ENCODE peak calls at places on chromosomes 5 and 9, in four cellular contexts. H, W, O and G are unnamed samples.

GRCh38 chr9:122005597-122005996 is 87.5 kb downstream of the TTLL11 start:
- DNase-seq in H (peak; percentile 35), W (peak; percentile 62), O (peak; percentile 7), G (peak; percentile 42)

GRCh38 chr5:59725393-59725768 is 168.1 kb downstream of the PDE4D start:
- DNase-seq in H (no peak), W (peak; percentile 27), O (no peak), G (no peak)

GRCh38 chr5:123754903-123755302 is 242.9 kb downstream of the CSNK1G3 start:
- DNase-seq in H (no peak), W (no peak), O (no peak), G (peak; percentile 40)

GRCh38 chr9:137477778-137478612 is 18.9 kb upstream of the NSMF start:
- DNase-seq in H (no peak), W (no peak), O (no peak), G (no peak)

GRCh38 chr5:1330146-1330846 is 14.6 kb downstream of the CLPTM1L start:
- DNase-seq in H (no peak), W (no peak), O (no peak), G (no peak)

GRCh38 chr5:56142620-56143431 is 90.3 kb downstream of the ANKRD55 start:
- DNase-seq in H (no peak), W (peak; percentile 89), O (no peak), G (peak; percentile 90)

GRCh38 chr5:77356740-77357139 is 135.4 kb downstream of the WDR41 start:
- DNase-seq in H (no peak), W (peak; percentile 94), O (no peak), G (peak; percentile 86)

GRCh38 chr5:94761786-94762185 is 143.3 kb downstream of the SLF1 start:
- DNase-seq in H (no peak), W (no peak), O (no peak), G (no peak)

GRCh38 chr5:115557667-115558387 is 13.3 kb upstream of the FEM1C start:
- DNase-seq in H (no peak), W (peak; percentile 29), O (no peak), G (peak; percentile 50)

GRCh38 chr9:27539479-27540441 is 10.1 kb upstream of the MOB3B start:
- DNase-seq in H (no peak), W (peak; percentile 69), O (no peak), G (peak; percentile 62)

GRCh38 chr9:86722706-86723075 is 224.6 kb downstream of the GAS1 start:
- DNase-seq in H (no peak), W (no peak), O (no peak), G (no peak)

GRCh38 chr9:92444841-92445240 is 20.6 kb upstream of the OMD start:
- DNase-seq in H (no peak), W (no peak), O (no peak), G (no peak)

GRCh38 chr9:14372437-14373318 is 58.7 kb upstream of the NFIB start:
- DNase-seq in H (no peak), W (peak; percentile 89), O (no peak), G (peak; percentile 85)

GRCh38 chr5:148988328-148988727 is 74.5 kb downstream of the SH3TC2 start:
- DNase-seq in H (no peak), W (peak; percentile 91), O (no peak), G (no peak)

GRCh38 chr5:52943285-52943684 is 45.9 kb upstream of the ITGA2 start:
- DNase-seq in H (no peak), W (no peak), O (no peak), G (no peak)

GRCh38 chr5:113162770-113163169 is 186.2 kb downstream of the DCP2 start:
- DNase-seq in H (no peak), W (peak; percentile 68), O (no peak), G (peak; percentile 79)

GRCh38 chr9:124297553-124297905 is 39.8 kb downstream of the NEK6 start:
- DNase-seq in H (no peak), W (peak; percentile 99), O (no peak), G (peak; percentile 92)

GRCh38 chr9:98770717-98771116 is 25.6 kb downstream of the ANKS6 start:
- DNase-seq in H (no peak), W (no peak), O (no peak), G (no peak)

GRCh38 chr5:10859393-10860195 is 98.6 kb upstream of the DAP start:
- DNase-seq in H (no peak), W (no peak), O (no peak), G (no peak)

GRCh38 chr9:2469681-2470141 is 151.9 kb upstream of the VLDLR start:
- DNase-seq in H (peak; percentile 6), W (peak; percentile 55), O (peak; percentile 26), G (peak; percentile 36)

GRCh38 chr9:82993856-82994605 is 68.9 kb downstream of the RASEF start:
- DNase-seq in H (no peak), W (no peak), O (peak; percentile 43), G (no peak)

GRCh38 chr9:95010431-95010838 is 283.9 kb downstream of the AOPEP start:
- DNase-seq in H (no peak), W (no peak), O (no peak), G (no peak)

GRCh38 chr9:91766301-91766700 is 183.7 kb downstream of the ROR2 start:
- DNase-seq in H (no peak), W (no peak), O (no peak), G (no peak)

GRCh38 chr5:3197699-3198098 is 397.9 kb upstream of the IRX1 start:
- DNase-seq in H (no peak), W (no peak), O (no peak), G (peak; percentile 29)

GRCh38 chr5:89315194-89315593 is 432.2 kb upstream of the MEF2C start:
- DNase-seq in H (no peak), W (peak; percentile 16), O (no peak), G (peak; percentile 30)

GRCh38 chr9:113918697-113919390 is 42.7 kb downstream of the ZNF618 start:
- DNase-seq in H (no peak), W (no peak), O (no peak), G (no peak)

GRCh38 chr5:23242891-23243290 is 264.5 kb upstream of the PRDM9 start:
- DNase-seq in H (no peak), W (no peak), O (no peak), G (no peak)

GRCh38 chr9:115385383-115386122 is 267.6 kb upstream of the TNC start:
- DNase-seq in H (no peak), W (no peak), O (no peak), G (no peak)

GRCh38 chr9:108665856-108666784 is 189.7 kb downstream of the ACTL7B start:
- DNase-seq in H (no peak), W (no peak), O (no peak), G (no peak)

GRCh38 chr5:175742290-175742994 is 84.6 kb downstream of the HRH2 start:
- DNase-seq in H (no peak), W (no peak), O (no peak), G (no peak)

GRCh38 chr5:179343902-179344300 is 1.4 kb downstream of the ADAMTS2 start:
- DNase-seq in H (peak; percentile 59), W (no peak), O (no peak), G (peak; percentile 15)

GRCh38 chr5:55236800-55237199 is 3.4 kb upstream of the CCNO start:
- DNase-seq in H (no peak), W (no peak), O (peak; percentile 12), G (no peak)

GRCh38 chr5:109718632-109719031 is 28.9 kb downstream of the MAN2A1 start:
- DNase-seq in H (no peak), W (no peak), O (no peak), G (peak; percentile 64)

GRCh38 chr5:132410451-132411381 is 41.2 kb downstream of the SLC22A5 start:
- DNase-seq in H (peak; percentile 86), W (peak; percentile 77), O (peak; percentile 92), G (peak; percentile 80)

GRCh38 chr9:96884443-96884842 is 30.1 kb upstream of the ZNF782 start:
- DNase-seq in H (no peak), W (peak; percentile 99), O (no peak), G (peak; percentile 99)

GRCh38 chr9:84804948-84805694 is 135.6 kb downstream of the NTRK2 start:
- DNase-seq in H (no peak), W (no peak), O (no peak), G (no peak)

GRCh38 chr9:18473551-18474279 is at the start of gene ADAMTSL1:
- DNase-seq in H (peak; percentile 54), W (peak; percentile 57), O (no peak), G (peak; percentile 45)